ENCODE peak calls at places on chromosomes 2 and 18, in seven cellular contexts. R is fibroblast of villous mesenchyme, A is mesendoderm, T is foreskin fibroblast, O is tibial artery, E is H1, N is BJ. Y is an unnamed sample.

GRCh38 chr2:230774348-230774951 is 61.8 kb downstream of the CAB39 start:
- DNase-seq in R (peak), A (no peak), T (peak), O (no peak), E (no peak), N (peak), Y (peak)

GRCh38 chr18:46663539-46663938 is 6.5 kb upstream of the LOXHD1 start:
- DNase-seq in R (no peak), A (no peak), T (no peak), O (no peak), E (no peak), N (no peak), Y (no peak)

GRCh38 chr2:234025475-234025874 is 25.0 kb upstream of the SPP2 start:
- DNase-seq in R (no peak), A (no peak), T (no peak), O (no peak), E (no peak), N (no peak), Y (no peak)

GRCh38 chr2:26455801-26456700 is 21.9 kb downstream of the OTOF start:
- DNase-seq in R (no peak), A (no peak), T (no peak), O (peak), E (no peak), N (no peak), Y (no peak)

GRCh38 chr18:11066038-11066437 is 83.3 kb downstream of the PIEZO2 start:
- DNase-seq in R (no peak), A (peak), T (no peak), O (no peak), E (no peak), N (no peak), Y (no peak)

GRCh38 chr2:196086517-196087368 is 18.1 kb upstream of the DNAH7 start:
- DNase-seq in R (no peak), A (no peak), T (no peak), O (no peak), E (no peak), N (no peak), Y (no peak)

GRCh38 chr2:210502997-210503621 is 26.6 kb upstream of the LANCL1 start:
- DNase-seq in R (peak), A (peak), T (peak), O (no peak), E (peak), N (no peak), Y (peak)

GRCh38 chr2:223619486-223620129 is 17.4 kb upstream of the SCG2 start:
- DNase-seq in R (no peak), A (peak), T (no peak), O (no peak), E (no peak), N (no peak), Y (no peak)

GRCh38 chr2:85917887-85918795 is 29.4 kb upstream of the ST3GAL5 start:
- DNase-seq in R (no peak), A (no peak), T (no peak), O (no peak), E (no peak), N (no peak), Y (no peak)

GRCh38 chr2:51994123-51994788 is 962.3 kb upstream of the NRXN1 start:
- DNase-seq in R (no peak), A (no peak), T (no peak), O (no peak), E (no peak), N (no peak), Y (no peak)

GRCh38 chr2:202032841-202033316 is 776 bp upstream of the FZD7 start:
- DNase-seq in R (peak), A (peak), T (peak), O (peak), E (no peak), N (no peak), Y (no peak)

GRCh38 chr2:180577567-180577966 is 402.8 kb upstream of the UBE2E3 start:
- DNase-seq in R (no peak), A (no peak), T (no peak), O (no peak), E (no peak), N (no peak), Y (peak)

GRCh38 chr2:29278964-29279363 is 163.7 kb downstream of the CLIP4 start:
- DNase-seq in R (no peak), A (no peak), T (no peak), O (peak), E (no peak), N (no peak), Y (no peak)

GRCh38 chr2:202084265-202084664 is 11.2 kb downstream of the KIAA2012 start:
- DNase-seq in R (no peak), A (no peak), T (peak), O (no peak), E (no peak), N (no peak), Y (no peak)

GRCh38 chr2:133602538-133602937 is 34.3 kb upstream of the NCKAP5 start:
- DNase-seq in R (peak), A (no peak), T (no peak), O (no peak), E (no peak), N (no peak), Y (no peak)

GRCh38 chr2:30441023-30441422 is 6.0 kb upstream of the LCLAT1 start:
- DNase-seq in R (no peak), A (peak), T (no peak), O (no peak), E (no peak), N (no peak), Y (no peak)

GRCh38 chr18:48547456-48548403 is 8.9 kb downstream of the CTIF start:
- DNase-seq in R (peak), A (peak), T (peak), O (peak), E (no peak), N (peak), Y (peak)

GRCh38 chr2:120441744-120442471 is 96.0 kb downstream of the INHBB start:
- DNase-seq in R (no peak), A (peak), T (peak), O (peak), E (no peak), N (no peak), Y (no peak)

GRCh38 chr2:28565033-28565432 is 69.2 kb downstream of the PLB1 start:
- DNase-seq in R (no peak), A (no peak), T (no peak), O (no peak), E (no peak), N (no peak), Y (no peak)

GRCh38 chr2:40093036-40093673 is 314.1 kb upstream of the THUMPD2 start:
- DNase-seq in R (peak), A (peak), T (peak), O (no peak), E (no peak), N (no peak), Y (peak)

GRCh38 chr2:42944744-42945415 is 152.5 kb upstream of the HAAO start:
- DNase-seq in R (no peak), A (peak), T (no peak), O (no peak), E (no peak), N (no peak), Y (no peak)

GRCh38 chr2:120624056-120624737 is 111.5 kb upstream of the GLI2 start:
- DNase-seq in R (no peak), A (no peak), T (no peak), O (peak), E (no peak), N (no peak), Y (no peak)

GRCh38 chr2:17543131-17543660 is 2.7 kb downstream of the VSNL1 start:
- DNase-seq in R (no peak), A (peak), T (no peak), O (no peak), E (no peak), N (no peak), Y (no peak)

GRCh38 chr2:236661064-236661761 is 91.6 kb downstream of the ACKR3 start:
- DNase-seq in R (peak), A (peak), T (no peak), O (no peak), E (peak), N (no peak), Y (peak)

GRCh38 chr18:35444636-35445035 is 53.1 kb downstream of the INO80C start:
- DNase-seq in R (no peak), A (no peak), T (no peak), O (no peak), E (no peak), N (no peak), Y (no peak)

GRCh38 chr2:15943378-15943851 is 3.1 kb downstream of the MYCN start:
- DNase-seq in R (no peak), A (peak), T (no peak), O (no peak), E (no peak), N (no peak), Y (no peak)

GRCh38 chr18:49561377-49562193 is at the start of gene LIPG:
- DNase-seq in R (peak), A (peak), T (peak), O (no peak), E (peak), N (no peak), Y (peak)

GRCh38 chr2:97982621-97983020 is 13.1 kb downstream of the TMEM131 start:
- DNase-seq in R (no peak), A (no peak), T (peak), O (no peak), E (no peak), N (no peak), Y (no peak)

GRCh38 chr2:230687498-230687897 is 25.1 kb upstream of the CAB39 start:
- DNase-seq in R (peak), A (no peak), T (peak), O (no peak), E (no peak), N (no peak), Y (no peak)

GRCh38 chr2:216090369-216090786 is 8.7 kb downstream of the TMEM169 start:
- DNase-seq in R (peak), A (no peak), T (no peak), O (no peak), E (no peak), N (no peak), Y (no peak)

GRCh38 chr18:2882201-2882600 is 35.4 kb downstream of the EMILIN2 start:
- DNase-seq in R (no peak), A (no peak), T (no peak), O (no peak), E (no peak), N (no peak), Y (no peak)

GRCh38 chr2:121575800-121576199 is 45.1 kb downstream of the RNU4ATAC start:
- DNase-seq in R (no peak), A (no peak), T (no peak), O (no peak), E (no peak), N (no peak), Y (no peak)

GRCh38 chr2:225932741-225933413 is 533.4 kb downstream of the NYAP2 start:
- DNase-seq in R (peak), A (no peak), T (no peak), O (no peak), E (no peak), N (no peak), Y (no peak)

GRCh38 chr2:137107925-137108324 is 342.6 kb downstream of the THSD7B start:
- DNase-seq in R (no peak), A (no peak), T (no peak), O (no peak), E (no peak), N (no peak), Y (no peak)

GRCh38 chr2:241110607-241111442 is 8.7 kb upstream of the MTERF4 start:
- DNase-seq in R (no peak), A (no peak), T (no peak), O (peak), E (no peak), N (no peak), Y (no peak)

DNA sequence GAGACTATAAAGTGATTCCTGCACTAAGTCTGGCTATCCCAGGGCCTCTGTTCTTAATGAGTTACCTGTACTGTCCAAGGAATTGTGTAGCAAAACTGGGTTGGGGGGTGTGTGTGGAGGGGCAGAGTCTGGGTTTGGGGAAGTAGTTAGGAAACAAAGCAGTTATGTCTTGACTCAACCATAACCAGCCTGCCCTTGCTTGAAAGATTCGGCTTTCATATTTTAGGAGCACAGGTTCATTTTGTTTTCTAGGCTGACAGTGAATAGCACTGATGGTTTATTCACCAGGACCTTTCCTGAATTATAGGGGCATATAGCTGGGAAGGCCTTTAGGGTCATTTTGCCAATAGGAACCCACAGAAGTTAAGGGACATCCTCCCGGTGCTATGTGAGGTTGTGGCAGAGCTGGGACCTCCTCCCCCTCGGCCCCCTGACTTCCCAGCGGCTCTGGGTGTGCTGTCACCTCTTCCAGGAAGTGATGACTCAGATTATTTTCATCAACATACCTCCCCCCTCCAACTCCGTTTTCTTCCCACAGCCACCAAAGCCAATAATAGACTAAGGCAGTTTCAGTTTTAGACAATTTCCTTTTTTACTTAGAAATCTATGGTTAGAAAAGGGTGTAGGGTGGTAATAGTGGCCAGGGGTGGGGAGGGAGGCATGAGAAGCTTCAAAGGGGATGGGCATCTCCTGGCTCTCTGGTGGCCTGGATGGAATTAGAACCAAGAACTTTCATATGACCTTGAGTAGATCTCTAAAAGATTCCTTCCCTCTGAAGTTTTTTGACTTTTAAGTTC is 44.8 kb downstream of the SETBP1 start:
- DNase-seq in R (peak), A (peak), T (peak), O (no peak), E (no peak), N (no peak), Y (no peak)
- H3K4me3 ChIP-seq in R (no peak), A (no peak), T (no peak), O (peak), E (no peak), N (no peak), Y (no peak)

DNA sequence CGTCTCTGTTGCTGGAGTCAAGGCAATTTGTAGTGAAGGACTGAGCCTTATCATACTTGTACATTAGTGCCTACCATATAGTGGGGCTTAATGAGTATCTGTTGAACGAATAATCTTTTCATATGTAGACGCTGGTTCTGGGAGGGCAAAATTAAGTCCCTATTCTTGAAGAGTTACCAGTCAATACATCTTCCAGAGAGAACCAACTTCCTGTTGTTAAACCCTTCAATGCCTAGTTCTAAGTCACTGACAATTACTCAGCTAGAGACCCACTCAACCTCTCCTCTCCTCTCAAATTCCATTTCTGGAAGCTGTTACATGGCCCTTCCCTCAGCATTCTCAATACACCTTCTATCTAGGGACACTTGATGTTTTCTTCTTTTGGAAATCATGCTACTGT is 1.1 kb upstream of the MOB4 start:
- DNase-seq in R (no peak), A (peak), T (no peak), O (no peak), E (no peak), N (no peak), Y (no peak)
- H3K4me3 ChIP-seq in R (peak), A (no peak), T (peak), O (peak), E (peak), N (no peak), Y (peak)

GRCh38 chr2:127707890-127708648 is 6.8 kb downstream of the SFT2D3 start:
- DNase-seq in R (no peak), A (no peak), T (no peak), O (no peak), E (no peak), N (no peak), Y (no peak)

GRCh38 chr2:127712999-127713398 is 11.7 kb downstream of the SFT2D3 start:
- DNase-seq in R (no peak), A (no peak), T (no peak), O (no peak), E (no peak), N (no peak), Y (no peak)

GRCh38 chr2:127715778-127716449 is 14.6 kb downstream of the SFT2D3 start:
- DNase-seq in R (no peak), A (no peak), T (no peak), O (no peak), E (no peak), N (no peak), Y (no peak)

GRCh38 chr2:127709336-127709735 is 8.0 kb downstream of the SFT2D3 start:
- DNase-seq in R (no peak), A (no peak), T (no peak), O (no peak), E (no peak), N (no peak), Y (no peak)

GRCh38 chr2:127713562-127713961 is 12.3 kb downstream of the SFT2D3 start:
- DNase-seq in R (no peak), A (no peak), T (no peak), O (no peak), E (no peak), N (no peak), Y (no peak)
- H3K4me3 ChIP-seq in R (no peak), A (no peak), T (no peak), O (no peak), E (no peak), N (no peak), Y (no peak)

GRCh38 chr18:58868440-58868839 is 3.8 kb downstream of the ZNF532 start:
- DNase-seq in R (no peak), A (no peak), T (no peak), O (peak), E (no peak), N (no peak), Y (no peak)
- H3K4me3 ChIP-seq in R (no peak), A (peak), T (no peak), O (no peak), E (no peak), N (no peak), Y (no peak)

GRCh38 chr18:67359868-67360838 is 156.4 kb downstream of the DSEL start:
- DNase-seq in R (peak), A (no peak), T (peak), O (peak), E (no peak), N (peak), Y (peak)
- H3K4me3 ChIP-seq in R (peak), A (no peak), T (peak), O (peak), E (no peak), N (peak), Y (peak)

Y was measured in skeletal muscle cell.